ENCODE peak calls at places on chromosomes 13 and 19, in nine cellular contexts. K, B, F, M, I, Q, N, D and Y are unnamed samples.

GRCh38 chr13:20728579-20729300 is 25.2 kb downstream of the IL17D start:
- DNase-seq in K (no peak), B (no peak), F (no peak), M (peak), I (no peak), Q (no peak), N (no peak), D (no peak), Y (no peak)

GRCh38 chr19:10533656-10534386 is 9.9 kb upstream of the ATG4D start:
- DNase-seq in K (peak), B (no peak), F (no peak), M (no peak), I (no peak), Q (no peak), N (no peak), D (no peak), Y (no peak)

GRCh38 chr13:83085186-83085900 is 796.9 kb downstream of the SLITRK1 start:
- DNase-seq in K (no peak), B (no peak), F (no peak), M (no peak), I (no peak), Q (no peak), N (peak), D (no peak), Y (no peak)

GRCh38 chr19:43524922-43525835 is 1.8 kb downstream of the ETHE1 start:
- DNase-seq in K (peak), B (no peak), F (peak), M (no peak), I (peak), Q (peak), N (no peak), D (peak), Y (peak)

GRCh38 chr19:5452594-5453565 is 2.3 kb upstream of the ZNRF4 start:
- DNase-seq in K (no peak), B (no peak), F (no peak), M (no peak), I (no peak), Q (peak), N (no peak), D (no peak), Y (no peak)

GRCh38 chr19:1736916-1737315 is 16.4 kb upstream of the ONECUT3 start:
- DNase-seq in K (no peak), B (no peak), F (no peak), M (no peak), I (no peak), Q (peak), N (no peak), D (no peak), Y (no peak)

GRCh38 chr19:2517881-2518601 is 42.1 kb downstream of the GADD45B start:
- DNase-seq in K (peak), B (no peak), F (no peak), M (no peak), I (no peak), Q (peak), N (no peak), D (no peak), Y (no peak)

GRCh38 chr13:84894749-84895148 is 904.5 kb downstream of the SLITRK6 start:
- DNase-seq in K (no peak), B (no peak), F (no peak), M (no peak), I (no peak), Q (no peak), N (no peak), D (no peak), Y (no peak)

GRCh38 chr13:37386276-37386675 is 212.3 kb downstream of the POSTN start:
- DNase-seq in K (no peak), B (no peak), F (no peak), M (no peak), I (no peak), Q (no peak), N (no peak), D (no peak), Y (no peak)

GRCh38 chr13:111389621-111390521 is 69.4 kb downstream of the TEX29 start:
- DNase-seq in K (no peak), B (no peak), F (no peak), M (no peak), I (peak), Q (no peak), N (no peak), D (no peak), Y (no peak)

GRCh38 chr13:113846639-113847318 is 17.1 kb downstream of the GAS6 start:
- DNase-seq in K (no peak), B (no peak), F (peak), M (no peak), I (peak), Q (no peak), N (no peak), D (peak), Y (no peak)

GRCh38 chr13:113777311-113778260 is 18.6 kb downstream of the TMEM255B start:
- DNase-seq in K (peak), B (no peak), F (no peak), M (no peak), I (peak), Q (peak), N (no peak), D (no peak), Y (peak)

GRCh38 chr13:33260168-33261098 is 25.1 kb downstream of the STARD13 start:
- DNase-seq in K (peak), B (no peak), F (no peak), M (no peak), I (no peak), Q (no peak), N (peak), D (peak), Y (no peak)

GRCh38 chr19:42068756-42069571 is 1.0 kb downstream of the GRIK5 start:
- DNase-seq in K (no peak), B (no peak), F (peak), M (no peak), I (no peak), Q (peak), N (no peak), D (no peak), Y (peak)

GRCh38 chr13:84973661-84974060 is 825.6 kb downstream of the SLITRK6 start:
- DNase-seq in K (no peak), B (no peak), F (no peak), M (no peak), I (no peak), Q (peak), N (no peak), D (no peak), Y (no peak)

GRCh38 chr19:917323-918151 is at the start of gene KISS1R:
- DNase-seq in K (peak), B (no peak), F (peak), M (no peak), I (no peak), Q (peak), N (no peak), D (no peak), Y (no peak)

GRCh38 chr19:3284759-3285646 is 60.5 kb downstream of the CELF5 start:
- DNase-seq in K (peak), B (peak), F (peak), M (no peak), I (no peak), Q (peak), N (peak), D (peak), Y (peak)

GRCh38 chr13:60482012-60482411 is 85.0 kb downstream of the TDRD3 start:
- DNase-seq in K (no peak), B (no peak), F (no peak), M (no peak), I (no peak), Q (no peak), N (no peak), D (no peak), Y (no peak)

GRCh38 chr19:1794424-1795185 is 17.5 kb downstream of the ATP8B3 start:
- DNase-seq in K (no peak), B (no peak), F (peak), M (no peak), I (no peak), Q (no peak), N (no peak), D (no peak), Y (no peak)

GRCh38 chr13:30898721-30899188 is 7.3 kb upstream of the MEDAG start:
- DNase-seq in K (peak), B (no peak), F (no peak), M (no peak), I (peak), Q (no peak), N (peak), D (no peak), Y (peak)

GRCh38 chr19:40583283-40583682 is 6.6 kb downstream of the SHKBP1 start:
- DNase-seq in K (no peak), B (no peak), F (no peak), M (no peak), I (no peak), Q (no peak), N (no peak), D (no peak), Y (no peak)

GRCh38 chr13:98548230-98548629 is 28.7 kb downstream of the STK24 start:
- DNase-seq in K (no peak), B (no peak), F (no peak), M (no peak), I (no peak), Q (no peak), N (no peak), D (no peak), Y (no peak)

GRCh38 chr13:91946498-91947070 is 548.2 kb downstream of the GPC5 start:
- DNase-seq in K (peak), B (peak), F (no peak), M (no peak), I (no peak), Q (peak), N (no peak), D (no peak), Y (peak)

GRCh38 chr13:46278474-46278873 is 66.7 kb downstream of the LRRC63 start:
- DNase-seq in K (peak), B (no peak), F (no peak), M (no peak), I (no peak), Q (peak), N (no peak), D (no peak), Y (no peak)

DNA sequence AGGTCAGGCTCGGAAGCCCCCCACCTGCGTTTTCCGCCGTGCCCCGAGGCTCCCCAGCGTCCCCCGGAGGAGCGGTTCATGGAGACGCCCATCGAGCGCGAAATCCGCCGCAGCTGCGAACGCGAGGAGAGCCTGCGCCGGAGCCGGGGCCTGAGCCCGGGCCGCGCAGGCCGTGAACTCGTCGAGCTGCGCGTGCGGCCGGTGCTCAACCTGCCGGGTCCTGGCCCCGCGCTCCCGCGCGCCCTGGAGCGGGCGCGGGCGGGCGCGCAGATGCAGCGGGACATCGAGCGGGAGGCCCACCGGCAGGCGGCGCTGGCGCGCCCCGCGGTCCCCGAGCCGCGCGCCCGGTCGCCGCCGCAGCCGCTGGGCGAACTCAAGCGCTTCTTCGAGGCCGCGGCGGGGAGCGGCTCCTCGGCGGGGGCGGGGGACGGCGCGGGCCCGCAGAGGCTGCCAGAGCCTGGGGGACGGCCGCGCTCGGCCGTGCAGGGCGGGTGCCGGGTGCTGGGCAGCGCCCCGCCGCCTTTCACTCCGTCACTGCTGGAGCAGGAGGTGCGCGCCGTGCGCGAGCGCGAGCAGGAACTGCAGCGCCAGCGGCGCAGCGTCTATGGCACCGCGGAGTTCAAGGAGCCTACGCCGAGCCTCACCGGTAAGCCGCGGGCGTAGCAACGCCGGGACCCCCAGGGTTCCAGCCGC is 792 bp downstream of the MISP3 start:
- DNase-seq in K (peak), B (no peak), F (peak), M (peak), I (peak), Q (peak), N (peak), D (peak), Y (peak)
- TF ChIP-seq CTCF in K (no peak), B (peak), F (peak), M (peak), I (peak), Q (peak), N (peak), D (peak), Y (peak)

GRCh38 chr13:69524459-69525155 is 583.0 kb upstream of the ATXN8OS start:
- DNase-seq in K (no peak), B (no peak), F (no peak), M (no peak), I (no peak), Q (no peak), N (no peak), D (no peak), Y (no peak)
- TF ChIP-seq CTCF in K (peak), B (no peak), F (no peak), M (peak), I (no peak), Q (peak), N (no peak), D (no peak), Y (peak)

GRCh38 chr13:44876782-44877324 is 112.4 kb downstream of the NUFIP1 start:
- DNase-seq in K (no peak), B (no peak), F (no peak), M (no peak), I (no peak), Q (peak), N (no peak), D (no peak), Y (peak)
- TF ChIP-seq CTCF in K (peak), B (no peak), F (no peak), M (no peak), I (no peak), Q (peak), N (peak), D (no peak), Y (peak)

GRCh38 chr19:45038931-45039893 is at the start of gene CLASRP:
- DNase-seq in K (peak), B (no peak), F (peak), M (peak), I (peak), Q (peak), N (peak), D (peak), Y (peak)
- TF ChIP-seq CTCF in K (no peak), B (no peak), F (no peak), M (no peak), I (no peak), Q (no peak), N (no peak), D (no peak), Y (no peak)

GRCh38 chr19:19026299-19026971 is 6.9 kb downstream of the SUGP2 start:
- DNase-seq in K (peak), B (no peak), F (no peak), M (peak), I (no peak), Q (peak), N (no peak), D (peak), Y (no peak)
- TF ChIP-seq CTCF in K (peak), B (no peak), F (no peak), M (peak), I (no peak), Q (no peak), N (peak), D (peak), Y (no peak)

DNA sequence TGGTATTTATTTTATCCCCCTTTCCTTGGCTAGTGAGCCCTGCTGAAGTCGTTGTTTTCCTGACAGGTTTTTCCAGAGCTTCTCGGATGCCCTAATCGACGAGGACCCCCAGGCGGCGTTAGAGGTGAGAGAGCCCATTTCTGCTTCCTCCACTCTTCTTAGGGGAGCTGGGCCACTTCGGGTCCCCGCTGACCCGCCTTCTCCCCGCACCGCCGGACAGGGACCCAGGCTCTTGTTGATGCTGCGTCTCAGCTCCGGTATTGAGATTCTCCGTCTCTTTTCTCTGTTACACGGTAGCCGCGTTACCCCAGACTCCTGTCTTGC is 306 bp downstream of the SUGT1 start:
- DNase-seq in K (no peak), B (no peak), F (no peak), M (no peak), I (no peak), Q (no peak), N (no peak), D (peak), Y (no peak)
- TF ChIP-seq CTCF in K (no peak), B (peak), F (peak), M (no peak), I (no peak), Q (peak), N (no peak), D (peak), Y (peak)

DNA sequence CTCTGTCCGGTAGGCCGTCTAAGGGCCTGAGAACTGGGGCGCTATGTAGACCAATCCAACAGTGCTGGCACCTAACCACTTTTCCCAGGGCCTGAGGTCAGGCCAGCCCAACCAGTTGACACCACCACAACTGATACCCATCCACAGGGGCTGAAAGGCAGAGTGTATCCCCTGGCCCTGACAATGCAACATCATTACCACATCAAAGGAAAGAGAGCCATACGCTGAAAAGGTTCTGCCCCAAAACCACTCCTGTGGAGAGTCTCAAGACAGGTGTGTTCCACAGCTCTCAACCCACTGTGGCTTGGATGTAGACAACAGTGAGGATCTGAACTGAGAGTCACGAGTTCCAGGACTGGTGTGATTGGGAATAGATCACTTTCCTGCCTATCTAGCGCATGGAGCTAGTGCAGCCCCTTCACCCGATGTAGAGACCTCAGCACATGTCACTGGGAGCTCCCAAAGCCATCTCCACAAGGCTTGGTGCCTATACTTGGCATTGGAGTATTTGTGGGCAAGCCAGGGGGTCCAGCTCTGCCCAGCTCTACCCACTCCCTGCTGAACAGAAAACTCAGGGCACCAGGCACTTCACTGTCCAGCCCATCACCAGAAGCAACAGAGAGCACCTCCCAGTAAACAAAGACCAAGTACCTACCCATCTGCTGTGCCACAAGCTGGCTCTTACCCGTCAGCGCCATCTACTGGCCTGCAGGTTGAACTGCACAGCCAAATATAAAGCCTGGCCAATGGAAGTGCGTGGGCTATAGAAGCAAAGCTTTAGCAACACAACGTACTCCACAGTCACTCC is 579.5 kb downstream of the UQCRFS1 start:
- DNase-seq in K (peak), B (peak), F (no peak), M (peak), I (no peak), Q (peak), N (peak), D (peak), Y (peak)
- TF ChIP-seq CTCF in K (peak), B (peak), F (peak), M (peak), I (no peak), Q (peak), N (peak), D (peak), Y (peak)

GRCh38 chr13:74017301-74018092 is 116.7 kb downstream of the KLF12 start:
- DNase-seq in K (no peak), B (no peak), F (no peak), M (no peak), I (no peak), Q (no peak), N (no peak), D (no peak), Y (no peak)

GRCh38 chr13:74009100-74009668 is 125.0 kb downstream of the KLF12 start:
- DNase-seq in K (no peak), B (no peak), F (no peak), M (no peak), I (no peak), Q (no peak), N (no peak), D (no peak), Y (no peak)

GRCh38 chr13:74015137-74015536 is 119.1 kb downstream of the KLF12 start:
- DNase-seq in K (no peak), B (no peak), F (no peak), M (no peak), I (no peak), Q (no peak), N (no peak), D (no peak), Y (no peak)
- TF ChIP-seq CTCF in K (no peak), B (no peak), F (no peak), M (no peak), I (no peak), Q (peak), N (no peak), D (no peak), Y (peak)

GRCh38 chr13:47455581-47455980 is 545.5 kb downstream of the SUCLA2 start:
- DNase-seq in K (no peak), B (no peak), F (no peak), M (no peak), I (no peak), Q (no peak), N (peak), D (no peak), Y (no peak)
- TF ChIP-seq CTCF in K (no peak), B (no peak), F (no peak), M (peak), I (no peak), Q (peak), N (no peak), D (no peak), Y (no peak)